ENCODE peak calls at places on chromosomes 16 and 17, in four cellular contexts. K is stomach, X is upper lobe of right lung, I is neural progenitor cell. G is an unnamed sample.

GRCh38 chr17:82424001-82424862 is 5.8 kb upstream of the OGFOD3 start:
- DNase-seq in K (peak; percentile 45), I (peak; percentile 74), X (no peak), G (peak; percentile 59)

GRCh38 chr16:84643180-84643583 is 5.1 kb upstream of the KLHL36 start:
- DNase-seq in I (no peak), K (peak; percentile 45), X (peak; percentile 69), G (peak; percentile 76)

GRCh38 chr17:46044286-46044928 is 45.4 kb downstream of the STH start:
- DNase-seq in X (no peak), I (peak; percentile 81), K (peak; percentile 81), G (peak; percentile 85)

GRCh38 chr17:40316571-40317344 is 7.8 kb downstream of the RARA start:
- DNase-seq in I (peak; percentile 85), X (peak; percentile 85), K (peak; percentile 45), G (peak; percentile 87)

GRCh38 chr17:44747566-44747965 is 11.2 kb upstream of the ADAM11 start:
- DNase-seq in I (no peak), X (no peak), K (no peak), G (no peak)

GRCh38 chr16:67730326-67730725 is 11.2 kb upstream of the GFOD2 start:
- DNase-seq in K (no peak), X (peak; percentile 45), I (no peak), G (no peak)

GRCh38 chr16:78507576-78507975 is 408.1 kb downstream of the WWOX start:
- DNase-seq in K (no peak), X (no peak), I (no peak), G (no peak)

GRCh38 chr16:51839697-51840462 is 688.8 kb upstream of the SALL1 start:
- DNase-seq in K (no peak), X (no peak), I (no peak), G (peak; percentile 90)

GRCh38 chr17:36132421-36132831 is 28.8 kb downstream of the CCL4 start:
- DNase-seq in X (no peak), K (no peak), I (no peak), G (no peak)

GRCh38 chr17:65537845-65538678 is 23.4 kb downstream of the AXIN2 start:
- DNase-seq in K (no peak), I (no peak), X (no peak), G (no peak)

GRCh38 chr17:81924557-81925532 is 2.7 kb downstream of the MAFG start:
- DNase-seq in X (no peak), I (peak; percentile 62), K (no peak), G (no peak)

GRCh38 chr16:86723699-86724098 is 145.3 kb downstream of the FOXL1 start:
- DNase-seq in I (peak; percentile 69), X (no peak), K (no peak), G (no peak)

GRCh38 chr16:68644303-68644702 is 807 bp upstream of the CDH3 start:
- DNase-seq in X (no peak), I (peak; percentile 60), K (no peak), G (no peak)

GRCh38 chr16:51854401-51854951 is 692.5 kb downstream of the TOX3 start:
- DNase-seq in K (no peak), X (no peak), I (no peak), G (no peak)

GRCh38 chr17:71764507-71764906 is 356.3 kb upstream of the SOX9 start:
- DNase-seq in K (no peak), I (peak; percentile 74), X (no peak), G (no peak)

GRCh38 chr16:6932871-6933390 is 399.7 kb upstream of the RBFOX1 start:
- DNase-seq in I (no peak), K (no peak), X (no peak), G (no peak)

GRCh38 chr17:32259596-32259995 is 6.0 kb upstream of the RHBDL3 start:
- DNase-seq in K (no peak), X (no peak), I (no peak), G (no peak)

GRCh38 chr16:73172621-73173312 is 124.8 kb upstream of the ZFHX3 start:
- DNase-seq in X (peak; percentile 76), I (peak; percentile 52), K (peak; percentile 93), G (peak; percentile 61)

GRCh38 chr16:75267631-75268264 is 16.3 kb upstream of the BCAR1 start:
- DNase-seq in X (peak; percentile 82), I (no peak), K (peak; percentile 65), G (peak; percentile 42)

GRCh38 chr16:75264531-75264998 is 13.1 kb upstream of the BCAR1 start:
- DNase-seq in K (no peak), I (no peak), X (no peak), G (peak; percentile 45)

GRCh38 chr16:75264999-75265910 is 13.8 kb upstream of the BCAR1 start:
- DNase-seq in K (peak; percentile 68), I (no peak), X (peak; percentile 76), G (peak; percentile 60)

GRCh38 chr16:75265911-75266701 is 14.7 kb upstream of the BCAR1 start:
- DNase-seq in K (peak; percentile 89), I (peak; percentile 95), X (peak; percentile 91), G (peak; percentile 79)

GRCh38 chr16:75266738-75267630 is 15.6 kb upstream of the BCAR1 start:
- DNase-seq in X (no peak), K (no peak), I (no peak), G (no peak)
- H3K4me3 ChIP-seq in X (no peak overlapping the region), K (no peak overlapping the region), I (no peak overlapping the region), G (peak overlapping the region; percentile 99)

GRCh38 chr16:2096853-2097620 is 38.7 kb downstream of the PKD1 start:
- DNase-seq in X (no peak), I (no peak), K (no peak), G (no peak)

GRCh38 chr16:2093793-2094192 is 41.9 kb downstream of the PKD1 start:
- DNase-seq in K (no peak), I (no peak), X (no peak), G (no peak)

GRCh38 chr16:2095918-2096582 is 39.6 kb downstream of the PKD1 start:
- DNase-seq in X (no peak), I (no peak), K (no peak), G (no peak)

GRCh38 chr16:2092866-2093265 is 42.8 kb downstream of the PKD1 start:
- DNase-seq in X (no peak), K (no peak), I (no peak), G (no peak)

DNA sequence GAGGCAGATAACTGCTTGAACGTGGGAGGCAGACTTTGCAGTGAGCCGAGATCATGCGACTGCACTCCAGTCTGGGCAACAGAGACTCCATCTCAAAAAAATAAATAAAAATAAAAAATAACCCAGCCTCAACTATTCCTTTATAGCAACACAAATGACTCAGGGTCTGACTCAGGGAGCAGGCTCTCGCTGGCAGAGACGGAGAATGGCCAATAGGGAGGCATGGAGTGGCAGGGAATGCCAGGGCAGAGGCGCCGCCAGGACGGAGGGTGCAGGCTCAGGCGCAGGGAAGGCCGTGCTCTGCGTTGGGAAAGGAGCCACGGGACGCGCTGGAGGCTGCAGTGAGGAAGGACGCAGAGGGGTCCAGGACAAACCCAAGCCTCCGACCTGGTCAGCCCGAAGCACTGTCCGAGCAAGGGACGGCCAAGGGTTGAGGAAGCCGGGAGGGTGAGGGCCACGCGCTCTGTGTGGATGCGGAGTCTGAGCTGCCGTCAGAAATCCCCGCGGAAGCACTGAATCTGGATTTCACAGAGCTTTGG is 40.3 kb downstream of the PKD1 start:
- DNase-seq in K (no peak), I (no peak), X (no peak), G (no peak)
- H3K36me3 ChIP-seq in K (peaks cover 91% of the 10 kb centered on the region), I (no peaks in the 10 kb centered on the region), X (peaks cover 69% of the 10 kb centered on the region), G (peaks cover 67% of the 10 kb centered on the region)

DNA sequence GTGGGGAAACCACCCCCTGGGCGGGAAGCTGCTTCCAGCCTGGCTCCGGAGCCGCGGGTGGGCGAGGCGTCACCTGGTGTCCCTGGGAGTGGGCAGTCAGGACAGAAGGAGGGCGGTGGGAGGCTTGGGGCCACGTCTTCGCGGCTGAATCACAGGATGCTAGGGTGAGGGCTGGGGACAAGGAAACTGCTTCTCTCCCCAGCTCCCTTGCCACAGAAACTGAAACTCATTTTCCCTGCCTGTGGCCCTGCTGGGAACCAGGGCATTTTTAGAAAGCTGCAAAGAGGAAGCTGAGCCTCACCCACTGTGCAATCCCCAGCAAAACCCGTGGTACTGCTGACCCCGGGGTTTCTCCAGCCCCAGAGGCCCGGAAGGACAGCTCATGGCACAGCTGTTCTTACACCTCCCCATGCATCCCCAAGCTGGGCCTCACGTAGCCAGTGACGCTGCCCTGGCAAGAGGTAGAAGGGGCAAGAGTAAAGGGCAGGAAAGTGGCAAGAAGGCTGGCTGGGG is 8.2 kb downstream of the RHBDF2 start:
- DNase-seq in I (no peak), X (peak; percentile 87), K (peak; percentile 68), G (no peak)
- H3K4me3 ChIP-seq in I (no peak overlapping the region), X (peak overlapping the region; percentile 25), K (peak overlapping the region; percentile 30), G (no peak overlapping the region)

GRCh38 chr16:2704166-2704982 is 15.7 kb downstream of the PRSS27 start:
- DNase-seq in X (no peak), I (no peak), K (no peak), G (no peak)
- H3K36me3 ChIP-seq in X (peaks cover 74% of the 10 kb centered on the region), I (no peaks in the 10 kb centered on the region), K (peaks cover 100% of the 10 kb centered on the region), G (peaks cover 74% of the 10 kb centered on the region)

DNA sequence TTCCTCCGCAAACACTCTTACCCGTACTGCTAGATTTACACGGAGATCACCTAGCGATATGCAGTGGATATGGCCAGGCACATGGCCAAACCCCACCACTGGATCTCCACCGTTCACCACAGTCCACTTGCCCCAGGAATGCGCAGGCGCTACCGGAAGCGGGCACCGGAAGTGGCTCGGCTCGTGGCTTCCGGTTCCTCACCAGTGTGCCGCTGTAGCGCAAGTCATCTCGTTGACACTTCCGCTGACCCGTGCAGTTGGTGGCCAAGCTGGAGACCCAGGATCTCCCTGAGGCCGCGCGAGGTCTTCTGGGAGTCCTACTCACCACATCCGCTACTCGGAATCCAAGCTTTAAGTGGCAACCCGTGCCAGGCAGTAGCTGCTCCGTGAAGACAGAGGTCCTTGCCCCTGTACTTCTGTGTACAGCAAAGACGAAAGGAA is 11.5 kb downstream of the ZNF597 start:
- DNase-seq in K (peak; percentile 35), X (peak; percentile 68), I (no peak), G (peak; percentile 52)
- H3K4me3 ChIP-seq in K (peak overlapping the region; percentile 29), X (peak overlapping the region; percentile 25), I (no peak overlapping the region), G (no peak overlapping the region)

G was measured in SJSA1.